ENCODE peak calls at places on chromosomes 4 and X, in eight cellular contexts. One of them, this sample, is unnamed.
A peak's percentile ranks its signal among the peaks of the same experiment; 100 is the strongest.

GRCh38 chrX:26262121-26262523 is 46.2 kb downstream of the MAGEB5 start:
- DNase-seq in naive B cell: no peak
- DNase-seq in LoVo: no peak
- DNase-seq in stimulated activated CD8-positive, alpha-beta memory T cell treated with anti-CD3 and anti-CD28 coated beads, Interleukin-15, amount 100 ng/mL, for 4 hours: no peak
- DNase-seq in stimulated activated CD4-positive, alpha-beta T cell treated with anti-CD3 and anti-CD28 coated beads, Interleukin-4, amount 100 ng/mL, for 48 hours: no peak
- DNase-seq in T follicular helper cell: no peak
- DNase-seq in HEK293T: no peak
- DNase-seq in CD8-positive, alpha-beta memory T cell: no peak
- DNase-seq in this sample: no peak

GRCh38 chr4:124152130-124152529 is 560.4 kb downstream of the ANKRD50 start:
- DNase-seq in naive B cell: no peak
- DNase-seq in LoVo: no peak
- DNase-seq in stimulated activated CD8-positive, alpha-beta memory T cell treated with anti-CD3 and anti-CD28 coated beads, Interleukin-15, amount 100 ng/mL, for 4 hours: no peak
- DNase-seq in stimulated activated CD4-positive, alpha-beta T cell treated with anti-CD3 and anti-CD28 coated beads, Interleukin-4, amount 100 ng/mL, for 48 hours: no peak
- DNase-seq in T follicular helper cell: no peak
- DNase-seq in HEK293T: no peak
- DNase-seq in CD8-positive, alpha-beta memory T cell: no peak
- DNase-seq in this sample: no peak

GRCh38 chrX:121260568-121261240 is 213.3 kb downstream of the GLUD2 start:
- DNase-seq in naive B cell: no peak
- DNase-seq in LoVo: no peak
- DNase-seq in stimulated activated CD8-positive, alpha-beta memory T cell treated with anti-CD3 and anti-CD28 coated beads, Interleukin-15, amount 100 ng/mL, for 4 hours: no peak
- DNase-seq in stimulated activated CD4-positive, alpha-beta T cell treated with anti-CD3 and anti-CD28 coated beads, Interleukin-4, amount 100 ng/mL, for 48 hours: no peak
- DNase-seq in T follicular helper cell: no peak
- DNase-seq in HEK293T: no peak
- DNase-seq in CD8-positive, alpha-beta memory T cell: no peak
- DNase-seq in this sample: no peak

GRCh38 chrX:71181910-71182799 is 37.5 kb downstream of the NLGN3 start:
- DNase-seq in naive B cell: peak; percentile 79
- DNase-seq in LoVo: peak; percentile 81
- DNase-seq in stimulated activated CD8-positive, alpha-beta memory T cell treated with anti-CD3 and anti-CD28 coated beads, Interleukin-15, amount 100 ng/mL, for 4 hours: peak; percentile 58
- DNase-seq in stimulated activated CD4-positive, alpha-beta T cell treated with anti-CD3 and anti-CD28 coated beads, Interleukin-4, amount 100 ng/mL, for 48 hours: peak; percentile 56
- DNase-seq in T follicular helper cell: peak; percentile 68
- DNase-seq in HEK293T: peak; percentile 88
- DNase-seq in CD8-positive, alpha-beta memory T cell: peak; percentile 65
- DNase-seq in this sample: peak; percentile 93

GRCh38 chr4:80197132-80197573 is at the start of gene PRDM8:
- DNase-seq in naive B cell: peak; percentile 25
- DNase-seq in LoVo: no peak
- DNase-seq in stimulated activated CD8-positive, alpha-beta memory T cell treated with anti-CD3 and anti-CD28 coated beads, Interleukin-15, amount 100 ng/mL, for 4 hours: no peak
- DNase-seq in stimulated activated CD4-positive, alpha-beta T cell treated with anti-CD3 and anti-CD28 coated beads, Interleukin-4, amount 100 ng/mL, for 48 hours: peak; percentile 18
- DNase-seq in T follicular helper cell: peak; percentile 34
- DNase-seq in HEK293T: peak; percentile 52
- DNase-seq in CD8-positive, alpha-beta memory T cell: no peak
- DNase-seq in this sample: no peak

GRCh38 chr4:4884611-4885010 is 25.1 kb downstream of the MSX1 start:
- DNase-seq in naive B cell: no peak
- DNase-seq in LoVo: no peak
- DNase-seq in stimulated activated CD8-positive, alpha-beta memory T cell treated with anti-CD3 and anti-CD28 coated beads, Interleukin-15, amount 100 ng/mL, for 4 hours: no peak
- DNase-seq in stimulated activated CD4-positive, alpha-beta T cell treated with anti-CD3 and anti-CD28 coated beads, Interleukin-4, amount 100 ng/mL, for 48 hours: no peak
- DNase-seq in T follicular helper cell: no peak
- DNase-seq in HEK293T: no peak
- DNase-seq in CD8-positive, alpha-beta memory T cell: no peak
- DNase-seq in this sample: no peak

GRCh38 chr4:83535945-83536648 is at the start of gene GPAT3:
- DNase-seq in naive B cell: peak; percentile 39
- DNase-seq in LoVo: peak; percentile 94
- DNase-seq in stimulated activated CD8-positive, alpha-beta memory T cell treated with anti-CD3 and anti-CD28 coated beads, Interleukin-15, amount 100 ng/mL, for 4 hours: peak; percentile 34
- DNase-seq in stimulated activated CD4-positive, alpha-beta T cell treated with anti-CD3 and anti-CD28 coated beads, Interleukin-4, amount 100 ng/mL, for 48 hours: peak; percentile 52
- DNase-seq in T follicular helper cell: peak; percentile 44
- DNase-seq in HEK293T: peak; percentile 75
- DNase-seq in CD8-positive, alpha-beta memory T cell: peak; percentile 43
- DNase-seq in this sample: no peak

GRCh38 chrX:63784346-63784901 is 590 bp downstream of the ARHGEF9 start:
- DNase-seq in naive B cell: no peak
- DNase-seq in LoVo: no peak
- DNase-seq in stimulated activated CD8-positive, alpha-beta memory T cell treated with anti-CD3 and anti-CD28 coated beads, Interleukin-15, amount 100 ng/mL, for 4 hours: no peak
- DNase-seq in stimulated activated CD4-positive, alpha-beta T cell treated with anti-CD3 and anti-CD28 coated beads, Interleukin-4, amount 100 ng/mL, for 48 hours: no peak
- DNase-seq in T follicular helper cell: no peak
- DNase-seq in HEK293T: no peak
- DNase-seq in CD8-positive, alpha-beta memory T cell: no peak
- DNase-seq in this sample: no peak

GRCh38 chr4:84967292-84967651 is 782 bp upstream of the WDFY3 start:
- DNase-seq in naive B cell: no peak
- DNase-seq in LoVo: peak; percentile 16
- DNase-seq in stimulated activated CD8-positive, alpha-beta memory T cell treated with anti-CD3 and anti-CD28 coated beads, Interleukin-15, amount 100 ng/mL, for 4 hours: no peak
- DNase-seq in stimulated activated CD4-positive, alpha-beta T cell treated with anti-CD3 and anti-CD28 coated beads, Interleukin-4, amount 100 ng/mL, for 48 hours: no peak
- DNase-seq in T follicular helper cell: no peak
- DNase-seq in HEK293T: no peak
- DNase-seq in CD8-positive, alpha-beta memory T cell: no peak
- DNase-seq in this sample: no peak

GRCh38 chr4:167100120-167100519 is 134.2 kb downstream of the SPOCK3 start:
- DNase-seq in naive B cell: no peak
- DNase-seq in LoVo: no peak
- DNase-seq in stimulated activated CD8-positive, alpha-beta memory T cell treated with anti-CD3 and anti-CD28 coated beads, Interleukin-15, amount 100 ng/mL, for 4 hours: no peak
- DNase-seq in stimulated activated CD4-positive, alpha-beta T cell treated with anti-CD3 and anti-CD28 coated beads, Interleukin-4, amount 100 ng/mL, for 48 hours: no peak
- DNase-seq in T follicular helper cell: no peak
- DNase-seq in HEK293T: no peak
- DNase-seq in CD8-positive, alpha-beta memory T cell: no peak
- DNase-seq in this sample: no peak

GRCh38 chr4:119498520-119498919 is 130.1 kb downstream of the PDE5A start:
- DNase-seq in naive B cell: no peak
- DNase-seq in LoVo: no peak
- DNase-seq in stimulated activated CD8-positive, alpha-beta memory T cell treated with anti-CD3 and anti-CD28 coated beads, Interleukin-15, amount 100 ng/mL, for 4 hours: no peak
- DNase-seq in stimulated activated CD4-positive, alpha-beta T cell treated with anti-CD3 and anti-CD28 coated beads, Interleukin-4, amount 100 ng/mL, for 48 hours: no peak
- DNase-seq in T follicular helper cell: no peak
- DNase-seq in HEK293T: no peak
- DNase-seq in CD8-positive, alpha-beta memory T cell: no peak
- DNase-seq in this sample: no peak

GRCh38 chr4:123631699-123632098 is 235.1 kb downstream of the SPRY1 start:
- DNase-seq in naive B cell: no peak
- DNase-seq in LoVo: no peak
- DNase-seq in stimulated activated CD8-positive, alpha-beta memory T cell treated with anti-CD3 and anti-CD28 coated beads, Interleukin-15, amount 100 ng/mL, for 4 hours: no peak
- DNase-seq in stimulated activated CD4-positive, alpha-beta T cell treated with anti-CD3 and anti-CD28 coated beads, Interleukin-4, amount 100 ng/mL, for 48 hours: no peak
- DNase-seq in T follicular helper cell: no peak
- DNase-seq in HEK293T: no peak
- DNase-seq in CD8-positive, alpha-beta memory T cell: no peak
- DNase-seq in this sample: no peak

GRCh38 chr4:8387615-8388266 is 52.8 kb downstream of the ACOX3 start:
- DNase-seq in naive B cell: no peak
- DNase-seq in LoVo: no peak
- DNase-seq in stimulated activated CD8-positive, alpha-beta memory T cell treated with anti-CD3 and anti-CD28 coated beads, Interleukin-15, amount 100 ng/mL, for 4 hours: no peak
- DNase-seq in stimulated activated CD4-positive, alpha-beta T cell treated with anti-CD3 and anti-CD28 coated beads, Interleukin-4, amount 100 ng/mL, for 48 hours: no peak
- DNase-seq in T follicular helper cell: no peak
- DNase-seq in HEK293T: no peak
- DNase-seq in CD8-positive, alpha-beta memory T cell: no peak
- DNase-seq in this sample: no peak

GRCh38 chr4:183249854-183250253 is 70.2 kb downstream of the CLDN22 start:
- DNase-seq in naive B cell: no peak
- DNase-seq in LoVo: peak; percentile 18
- DNase-seq in stimulated activated CD8-positive, alpha-beta memory T cell treated with anti-CD3 and anti-CD28 coated beads, Interleukin-15, amount 100 ng/mL, for 4 hours: no peak
- DNase-seq in stimulated activated CD4-positive, alpha-beta T cell treated with anti-CD3 and anti-CD28 coated beads, Interleukin-4, amount 100 ng/mL, for 48 hours: no peak
- DNase-seq in T follicular helper cell: no peak
- DNase-seq in HEK293T: peak; percentile 10
- DNase-seq in CD8-positive, alpha-beta memory T cell: no peak
- DNase-seq in this sample: peak; percentile 14

GRCh38 chr4:39118034-39118658 is 56.1 kb downstream of the KLHL5 start:
- DNase-seq in naive B cell: no peak
- DNase-seq in LoVo: no peak
- DNase-seq in stimulated activated CD8-positive, alpha-beta memory T cell treated with anti-CD3 and anti-CD28 coated beads, Interleukin-15, amount 100 ng/mL, for 4 hours: no peak
- DNase-seq in stimulated activated CD4-positive, alpha-beta T cell treated with anti-CD3 and anti-CD28 coated beads, Interleukin-4, amount 100 ng/mL, for 48 hours: no peak
- DNase-seq in T follicular helper cell: no peak
- DNase-seq in HEK293T: no peak
- DNase-seq in CD8-positive, alpha-beta memory T cell: no peak
- DNase-seq in this sample: no peak

GRCh38 chr4:154626793-154627484 is 14.5 kb upstream of the FGG start:
- DNase-seq in naive B cell: peak; percentile 55
- DNase-seq in LoVo: peak; percentile 29
- DNase-seq in stimulated activated CD8-positive, alpha-beta memory T cell treated with anti-CD3 and anti-CD28 coated beads, Interleukin-15, amount 100 ng/mL, for 4 hours: no peak
- DNase-seq in stimulated activated CD4-positive, alpha-beta T cell treated with anti-CD3 and anti-CD28 coated beads, Interleukin-4, amount 100 ng/mL, for 48 hours: peak; percentile 53
- DNase-seq in T follicular helper cell: peak; percentile 10
- DNase-seq in HEK293T: peak; percentile 32
- DNase-seq in CD8-positive, alpha-beta memory T cell: no peak
- DNase-seq in this sample: no peak

GRCh38 chr4:169229571-169230028 is 41.2 kb downstream of the SH3RF1 start:
- DNase-seq in naive B cell: no peak
- DNase-seq in LoVo: peak; percentile 62
- DNase-seq in stimulated activated CD8-positive, alpha-beta memory T cell treated with anti-CD3 and anti-CD28 coated beads, Interleukin-15, amount 100 ng/mL, for 4 hours: no peak
- DNase-seq in stimulated activated CD4-positive, alpha-beta T cell treated with anti-CD3 and anti-CD28 coated beads, Interleukin-4, amount 100 ng/mL, for 48 hours: no peak
- DNase-seq in T follicular helper cell: no peak
- DNase-seq in HEK293T: no peak
- DNase-seq in CD8-positive, alpha-beta memory T cell: no peak
- DNase-seq in this sample: peak; percentile 70

GRCh38 chr4:80014531-80014930 is 58.5 kb downstream of the ANTXR2 start:
- DNase-seq in naive B cell: no peak
- DNase-seq in LoVo: no peak
- DNase-seq in stimulated activated CD8-positive, alpha-beta memory T cell treated with anti-CD3 and anti-CD28 coated beads, Interleukin-15, amount 100 ng/mL, for 4 hours: no peak
- DNase-seq in stimulated activated CD4-positive, alpha-beta T cell treated with anti-CD3 and anti-CD28 coated beads, Interleukin-4, amount 100 ng/mL, for 48 hours: no peak
- DNase-seq in T follicular helper cell: no peak
- DNase-seq in HEK293T: no peak
- DNase-seq in CD8-positive, alpha-beta memory T cell: no peak
- DNase-seq in this sample: no peak

GRCh38 chrX:25125483-25125882 is 109.7 kb upstream of the ARX start:
- DNase-seq in naive B cell: no peak
- DNase-seq in LoVo: no peak
- DNase-seq in stimulated activated CD8-positive, alpha-beta memory T cell treated with anti-CD3 and anti-CD28 coated beads, Interleukin-15, amount 100 ng/mL, for 4 hours: no peak
- DNase-seq in stimulated activated CD4-positive, alpha-beta T cell treated with anti-CD3 and anti-CD28 coated beads, Interleukin-4, amount 100 ng/mL, for 48 hours: no peak
- DNase-seq in T follicular helper cell: no peak
- DNase-seq in HEK293T: no peak
- DNase-seq in CD8-positive, alpha-beta memory T cell: no peak
- DNase-seq in this sample: no peak

GRCh38 chr4:82905205-82905604 is 4.7 kb downstream of the THAP9 start:
- DNase-seq in naive B cell: no peak
- DNase-seq in LoVo: no peak
- DNase-seq in stimulated activated CD8-positive, alpha-beta memory T cell treated with anti-CD3 and anti-CD28 coated beads, Interleukin-15, amount 100 ng/mL, for 4 hours: no peak
- DNase-seq in stimulated activated CD4-positive, alpha-beta T cell treated with anti-CD3 and anti-CD28 coated beads, Interleukin-4, amount 100 ng/mL, for 48 hours: no peak
- DNase-seq in T follicular helper cell: no peak
- DNase-seq in HEK293T: no peak
- DNase-seq in CD8-positive, alpha-beta memory T cell: no peak
- DNase-seq in this sample: no peak

GRCh38 chr4:172997851-172998250 is 170.8 kb upstream of the GALNT7 start:
- DNase-seq in naive B cell: no peak
- DNase-seq in LoVo: no peak
- DNase-seq in stimulated activated CD8-positive, alpha-beta memory T cell treated with anti-CD3 and anti-CD28 coated beads, Interleukin-15, amount 100 ng/mL, for 4 hours: no peak
- DNase-seq in stimulated activated CD4-positive, alpha-beta T cell treated with anti-CD3 and anti-CD28 coated beads, Interleukin-4, amount 100 ng/mL, for 48 hours: no peak
- DNase-seq in T follicular helper cell: no peak
- DNase-seq in HEK293T: no peak
- DNase-seq in CD8-positive, alpha-beta memory T cell: no peak
- DNase-seq in this sample: no peak

GRCh38 chrX:43557792-43558191 is 98.3 kb upstream of the MAOA start:
- DNase-seq in naive B cell: peak; percentile 39
- DNase-seq in LoVo: peak; percentile 59
- DNase-seq in stimulated activated CD8-positive, alpha-beta memory T cell treated with anti-CD3 and anti-CD28 coated beads, Interleukin-15, amount 100 ng/mL, for 4 hours: peak; percentile 14
- DNase-seq in stimulated activated CD4-positive, alpha-beta T cell treated with anti-CD3 and anti-CD28 coated beads, Interleukin-4, amount 100 ng/mL, for 48 hours: peak; percentile 28
- DNase-seq in T follicular helper cell: peak; percentile 47
- DNase-seq in HEK293T: peak; percentile 46
- DNase-seq in CD8-positive, alpha-beta memory T cell: peak; percentile 5
- DNase-seq in this sample: no peak

GRCh38 chrX:96703816-96704215 is 19.2 kb downstream of the DIAPH2 start:
- DNase-seq in naive B cell: no peak
- DNase-seq in LoVo: no peak
- DNase-seq in stimulated activated CD8-positive, alpha-beta memory T cell treated with anti-CD3 and anti-CD28 coated beads, Interleukin-15, amount 100 ng/mL, for 4 hours: no peak
- DNase-seq in stimulated activated CD4-positive, alpha-beta T cell treated with anti-CD3 and anti-CD28 coated beads, Interleukin-4, amount 100 ng/mL, for 48 hours: no peak
- DNase-seq in T follicular helper cell: no peak
- DNase-seq in HEK293T: no peak
- DNase-seq in CD8-positive, alpha-beta memory T cell: no peak
- DNase-seq in this sample: no peak

GRCh38 chrX:107716816-107717700 is 58.5 kb downstream of the TSC22D3 start:
- DNase-seq in naive B cell: peak; percentile 89
- DNase-seq in LoVo: peak; percentile 22
- DNase-seq in stimulated activated CD8-positive, alpha-beta memory T cell treated with anti-CD3 and anti-CD28 coated beads, Interleukin-15, amount 100 ng/mL, for 4 hours: peak; percentile 61
- DNase-seq in stimulated activated CD4-positive, alpha-beta T cell treated with anti-CD3 and anti-CD28 coated beads, Interleukin-4, amount 100 ng/mL, for 48 hours: peak; percentile 60
- DNase-seq in T follicular helper cell: peak; percentile 84
- DNase-seq in HEK293T: peak; percentile 67
- DNase-seq in CD8-positive, alpha-beta memory T cell: peak; percentile 78
- DNase-seq in this sample: no peak

GRCh38 chr4:74197123-74197522 is 39.2 kb downstream of the MTHFD2L start:
- DNase-seq in naive B cell: no peak
- DNase-seq in LoVo: no peak
- DNase-seq in stimulated activated CD8-positive, alpha-beta memory T cell treated with anti-CD3 and anti-CD28 coated beads, Interleukin-15, amount 100 ng/mL, for 4 hours: no peak
- DNase-seq in stimulated activated CD4-positive, alpha-beta T cell treated with anti-CD3 and anti-CD28 coated beads, Interleukin-4, amount 100 ng/mL, for 48 hours: no peak
- DNase-seq in T follicular helper cell: no peak
- DNase-seq in HEK293T: no peak
- DNase-seq in CD8-positive, alpha-beta memory T cell: no peak
- DNase-seq in this sample: no peak

GRCh38 chr4:53012738-53013137 is 150.6 kb downstream of the RASL11B start:
- DNase-seq in naive B cell: no peak
- DNase-seq in LoVo: no peak
- DNase-seq in stimulated activated CD8-positive, alpha-beta memory T cell treated with anti-CD3 and anti-CD28 coated beads, Interleukin-15, amount 100 ng/mL, for 4 hours: no peak
- DNase-seq in stimulated activated CD4-positive, alpha-beta T cell treated with anti-CD3 and anti-CD28 coated beads, Interleukin-4, amount 100 ng/mL, for 48 hours: no peak
- DNase-seq in T follicular helper cell: no peak
- DNase-seq in HEK293T: no peak
- DNase-seq in CD8-positive, alpha-beta memory T cell: no peak
- DNase-seq in this sample: no peak

GRCh38 chrX:37956223-37956622 is 50.1 kb upstream of the SYTL5 start:
- DNase-seq in naive B cell: no peak
- DNase-seq in LoVo: no peak
- DNase-seq in stimulated activated CD8-positive, alpha-beta memory T cell treated with anti-CD3 and anti-CD28 coated beads, Interleukin-15, amount 100 ng/mL, for 4 hours: no peak
- DNase-seq in stimulated activated CD4-positive, alpha-beta T cell treated with anti-CD3 and anti-CD28 coated beads, Interleukin-4, amount 100 ng/mL, for 48 hours: no peak
- DNase-seq in T follicular helper cell: no peak
- DNase-seq in HEK293T: no peak
- DNase-seq in CD8-positive, alpha-beta memory T cell: no peak
- DNase-seq in this sample: no peak

GRCh38 chrX:48972214-48973164 is 845 bp upstream of the KCND1 start:
- DNase-seq in naive B cell: peak; percentile 30
- DNase-seq in LoVo: no peak
- DNase-seq in stimulated activated CD8-positive, alpha-beta memory T cell treated with anti-CD3 and anti-CD28 coated beads, Interleukin-15, amount 100 ng/mL, for 4 hours: no peak
- DNase-seq in stimulated activated CD4-positive, alpha-beta T cell treated with anti-CD3 and anti-CD28 coated beads, Interleukin-4, amount 100 ng/mL, for 48 hours: no peak
- DNase-seq in T follicular helper cell: no peak
- DNase-seq in HEK293T: peak; percentile 64
- DNase-seq in CD8-positive, alpha-beta memory T cell: no peak
- DNase-seq in this sample: no peak

GRCh38 chr4:80417019-80417418 is 81.5 kb downstream of the CFAP299 start:
- DNase-seq in naive B cell: no peak
- DNase-seq in LoVo: no peak
- DNase-seq in stimulated activated CD8-positive, alpha-beta memory T cell treated with anti-CD3 and anti-CD28 coated beads, Interleukin-15, amount 100 ng/mL, for 4 hours: no peak
- DNase-seq in stimulated activated CD4-positive, alpha-beta T cell treated with anti-CD3 and anti-CD28 coated beads, Interleukin-4, amount 100 ng/mL, for 48 hours: no peak
- DNase-seq in T follicular helper cell: no peak
- DNase-seq in HEK293T: no peak
- DNase-seq in CD8-positive, alpha-beta memory T cell: no peak
- DNase-seq in this sample: no peak

GRCh38 chr4:168643083-168643795 is 146.4 kb downstream of the PALLD start:
- DNase-seq in naive B cell: no peak
- DNase-seq in LoVo: no peak
- DNase-seq in stimulated activated CD8-positive, alpha-beta memory T cell treated with anti-CD3 and anti-CD28 coated beads, Interleukin-15, amount 100 ng/mL, for 4 hours: no peak
- DNase-seq in stimulated activated CD4-positive, alpha-beta T cell treated with anti-CD3 and anti-CD28 coated beads, Interleukin-4, amount 100 ng/mL, for 48 hours: no peak
- DNase-seq in T follicular helper cell: no peak
- DNase-seq in HEK293T: no peak
- DNase-seq in CD8-positive, alpha-beta memory T cell: no peak
- DNase-seq in this sample: no peak

GRCh38 chr4:19936471-19936870 is 315.2 kb upstream of the SLIT2 start:
- DNase-seq in naive B cell: no peak
- DNase-seq in LoVo: no peak
- DNase-seq in stimulated activated CD8-positive, alpha-beta memory T cell treated with anti-CD3 and anti-CD28 coated beads, Interleukin-15, amount 100 ng/mL, for 4 hours: no peak
- DNase-seq in stimulated activated CD4-positive, alpha-beta T cell treated with anti-CD3 and anti-CD28 coated beads, Interleukin-4, amount 100 ng/mL, for 48 hours: no peak
- DNase-seq in T follicular helper cell: no peak
- DNase-seq in HEK293T: no peak
- DNase-seq in CD8-positive, alpha-beta memory T cell: no peak
- DNase-seq in this sample: peak; percentile 38

GRCh38 chr4:8914461-8915171 is 43.0 kb upstream of the HMX1 start:
- DNase-seq in naive B cell: no peak
- DNase-seq in LoVo: no peak
- DNase-seq in stimulated activated CD8-positive, alpha-beta memory T cell treated with anti-CD3 and anti-CD28 coated beads, Interleukin-15, amount 100 ng/mL, for 4 hours: no peak
- DNase-seq in stimulated activated CD4-positive, alpha-beta T cell treated with anti-CD3 and anti-CD28 coated beads, Interleukin-4, amount 100 ng/mL, for 48 hours: no peak
- DNase-seq in T follicular helper cell: no peak
- DNase-seq in HEK293T: no peak
- DNase-seq in CD8-positive, alpha-beta memory T cell: no peak
- DNase-seq in this sample: no peak

GRCh38 chr4:544386-545105 is 31.5 kb downstream of the TMEM271 start:
- DNase-seq in naive B cell: no peak
- DNase-seq in LoVo: no peak
- DNase-seq in stimulated activated CD8-positive, alpha-beta memory T cell treated with anti-CD3 and anti-CD28 coated beads, Interleukin-15, amount 100 ng/mL, for 4 hours: no peak
- DNase-seq in stimulated activated CD4-positive, alpha-beta T cell treated with anti-CD3 and anti-CD28 coated beads, Interleukin-4, amount 100 ng/mL, for 48 hours: no peak
- DNase-seq in T follicular helper cell: no peak
- DNase-seq in HEK293T: no peak
- DNase-seq in CD8-positive, alpha-beta memory T cell: no peak
- DNase-seq in this sample: no peak

GRCh38 chrX:68196939-68197791 is 236.1 kb downstream of the OPHN1 start:
- DNase-seq in naive B cell: peak; percentile 3
- DNase-seq in LoVo: peak; percentile 49
- DNase-seq in stimulated activated CD8-positive, alpha-beta memory T cell treated with anti-CD3 and anti-CD28 coated beads, Interleukin-15, amount 100 ng/mL, for 4 hours: no peak
- DNase-seq in stimulated activated CD4-positive, alpha-beta T cell treated with anti-CD3 and anti-CD28 coated beads, Interleukin-4, amount 100 ng/mL, for 48 hours: no peak
- DNase-seq in T follicular helper cell: no peak
- DNase-seq in HEK293T: peak; percentile 74
- DNase-seq in CD8-positive, alpha-beta memory T cell: no peak
- DNase-seq in this sample: no peak

This sample was measured in HFF-Myc.